ENCODE peak calls at places on chromosome X, in seven cellular contexts. One of them, this sample, is unnamed. For H3K4me1, the result is how much of the 10 kb centered on the place peaks cover.

GRCh38 chrX:154599531-154599930 is 14.6 kb downstream of the CTAG1A start:
- DNase-seq in SJSA1: no peak
- DNase-seq in pancreas: no peak
- DNase-seq in Karpas-422: peak
- DNase-seq in mesendoderm: no peak
- DNase-seq in GM23248: no peak
- DNase-seq in IMR-90: no peak
- DNase-seq in this sample: no peak

GRCh38 chrX:139203681-139204575 is 326.6 kb upstream of the F9 start:
- DNase-seq in SJSA1: peak
- DNase-seq in pancreas: no peak
- DNase-seq in Karpas-422: no peak
- DNase-seq in mesendoderm: peak
- DNase-seq in GM23248: peak
- DNase-seq in IMR-90: no peak
- DNase-seq in this sample: no peak

GRCh38 chrX:133444952-133445831 is 29.9 kb upstream of the GPC4 start:
- DNase-seq in SJSA1: no peak
- DNase-seq in pancreas: peak
- DNase-seq in Karpas-422: no peak
- DNase-seq in mesendoderm: peak
- DNase-seq in GM23248: peak
- DNase-seq in IMR-90: no peak
- DNase-seq in this sample: no peak

GRCh38 chrX:130878350-130879341 is 24.4 kb downstream of the ENOX2 start:
- DNase-seq in SJSA1: peak
- DNase-seq in pancreas: peak
- DNase-seq in Karpas-422: no peak
- DNase-seq in mesendoderm: no peak
- DNase-seq in GM23248: peak
- DNase-seq in IMR-90: peak
- DNase-seq in this sample: no peak

GRCh38 chrX:15158736-15159406 is 111.0 kb downstream of the ASB9 start:
- DNase-seq in SJSA1: no peak
- DNase-seq in pancreas: no peak
- DNase-seq in Karpas-422: no peak
- DNase-seq in mesendoderm: no peak
- DNase-seq in GM23248: peak
- DNase-seq in IMR-90: no peak
- DNase-seq in this sample: no peak

GRCh38 chrX:148588649-148589310 is 88.4 kb downstream of the AFF2 start:
- DNase-seq in SJSA1: no peak
- DNase-seq in pancreas: no peak
- DNase-seq in Karpas-422: peak
- DNase-seq in mesendoderm: peak
- DNase-seq in GM23248: peak
- DNase-seq in IMR-90: no peak
- DNase-seq in this sample: no peak

GRCh38 chrX:1582686-1583437 is 8.5 kb upstream of the AKAP17A start:
- DNase-seq in SJSA1: peak
- DNase-seq in pancreas: no peak
- DNase-seq in Karpas-422: peak
- DNase-seq in mesendoderm: no peak
- DNase-seq in GM23248: peak
- DNase-seq in IMR-90: no peak
- DNase-seq in this sample: no peak

GRCh38 chrX:131235768-131236167 is 53.3 kb downstream of the IGSF1 start:
- DNase-seq in SJSA1: no peak
- DNase-seq in pancreas: no peak
- DNase-seq in Karpas-422: no peak
- DNase-seq in mesendoderm: no peak
- DNase-seq in GM23248: no peak
- DNase-seq in IMR-90: no peak
- DNase-seq in this sample: no peak

GRCh38 chrX:132488092-132488749 is 617 bp downstream of the MBNL3 start:
- DNase-seq in SJSA1: no peak
- DNase-seq in pancreas: peak
- DNase-seq in Karpas-422: peak
- DNase-seq in mesendoderm: peak
- DNase-seq in GM23248: peak
- DNase-seq in IMR-90: peak
- DNase-seq in this sample: no peak

GRCh38 chrX:102651242-102651967 is at the start of gene GPRASP1:
- DNase-seq in SJSA1: no peak
- DNase-seq in pancreas: peak
- DNase-seq in Karpas-422: no peak
- DNase-seq in mesendoderm: peak
- DNase-seq in GM23248: peak
- DNase-seq in IMR-90: peak
- DNase-seq in this sample: peak

GRCh38 chrX:147537172-147537571 is 374.5 kb upstream of the FMR1 start:
- DNase-seq in SJSA1: no peak
- DNase-seq in pancreas: peak
- DNase-seq in Karpas-422: no peak
- DNase-seq in mesendoderm: no peak
- DNase-seq in GM23248: peak
- DNase-seq in IMR-90: no peak
- DNase-seq in this sample: no peak

GRCh38 chrX:14915596-14915995 is 42.4 kb downstream of the MOSPD2 start:
- DNase-seq in SJSA1: no peak
- DNase-seq in pancreas: no peak
- DNase-seq in Karpas-422: no peak
- DNase-seq in mesendoderm: no peak
- DNase-seq in GM23248: no peak
- DNase-seq in IMR-90: peak
- DNase-seq in this sample: no peak

GRCh38 chrX:149567621-149568417 is 18.1 kb upstream of the HSFX3 start:
- DNase-seq in SJSA1: no peak
- DNase-seq in pancreas: no peak
- DNase-seq in Karpas-422: peak
- DNase-seq in mesendoderm: no peak
- DNase-seq in GM23248: no peak
- DNase-seq in IMR-90: no peak
- DNase-seq in this sample: no peak

GRCh38 chrX:103063918-103064434 is at the start of gene BEX1:
- DNase-seq in SJSA1: no peak
- DNase-seq in pancreas: peak
- DNase-seq in Karpas-422: no peak
- DNase-seq in mesendoderm: peak
- DNase-seq in GM23248: peak
- DNase-seq in IMR-90: no peak
- DNase-seq in this sample: peak

GRCh38 chrX:140971385-140971784 is 31.0 kb upstream of the SPANXB1 start:
- DNase-seq in SJSA1: no peak
- DNase-seq in pancreas: no peak
- DNase-seq in Karpas-422: no peak
- DNase-seq in mesendoderm: no peak
- DNase-seq in GM23248: no peak
- DNase-seq in IMR-90: no peak
- DNase-seq in this sample: no peak

GRCh38 chrX:619812-620493 is 10.6 kb upstream of the SHOX start:
- DNase-seq in SJSA1: peak
- DNase-seq in pancreas: no peak
- DNase-seq in Karpas-422: no peak
- DNase-seq in mesendoderm: no peak
- DNase-seq in GM23248: no peak
- DNase-seq in IMR-90: no peak
- DNase-seq in this sample: no peak

GRCh38 chrX:110786486-110786885 is 9.1 kb downstream of the CHRDL1 start:
- DNase-seq in SJSA1: no peak
- DNase-seq in pancreas: no peak
- DNase-seq in Karpas-422: no peak
- DNase-seq in mesendoderm: no peak
- DNase-seq in GM23248: no peak
- DNase-seq in IMR-90: peak
- DNase-seq in this sample: no peak

GRCh38 chrX:24294619-24295018 is 19.2 kb downstream of the SUPT20HL2 start:
- DNase-seq in SJSA1: no peak
- DNase-seq in pancreas: no peak
- DNase-seq in Karpas-422: peak
- DNase-seq in mesendoderm: peak
- DNase-seq in GM23248: peak
- DNase-seq in IMR-90: no peak
- DNase-seq in this sample: no peak

GRCh38 chrX:69961365-69962072 is 88.2 kb downstream of the AWAT2 start:
- DNase-seq in SJSA1: no peak
- DNase-seq in pancreas: no peak
- DNase-seq in Karpas-422: no peak
- DNase-seq in mesendoderm: no peak
- DNase-seq in GM23248: no peak
- DNase-seq in IMR-90: peak
- DNase-seq in this sample: no peak

GRCh38 chrX:107752714-107753113 is 22.9 kb downstream of the TSC22D3 start:
- DNase-seq in SJSA1: no peak
- DNase-seq in pancreas: no peak
- DNase-seq in Karpas-422: no peak
- DNase-seq in mesendoderm: no peak
- DNase-seq in GM23248: no peak
- DNase-seq in IMR-90: no peak
- DNase-seq in this sample: no peak

GRCh38 chrX:107750263-107750662 is 25.3 kb downstream of the TSC22D3 start:
- DNase-seq in SJSA1: no peak
- DNase-seq in pancreas: no peak
- DNase-seq in Karpas-422: no peak
- DNase-seq in mesendoderm: no peak
- DNase-seq in GM23248: no peak
- DNase-seq in IMR-90: no peak
- DNase-seq in this sample: no peak

GRCh38 chrX:107753186-107753585 is 22.4 kb downstream of the TSC22D3 start:
- DNase-seq in SJSA1: no peak
- DNase-seq in pancreas: no peak
- DNase-seq in Karpas-422: no peak
- DNase-seq in mesendoderm: no peak
- DNase-seq in GM23248: no peak
- DNase-seq in IMR-90: no peak
- DNase-seq in this sample: no peak

GRCh38 chrX:107751127-107751526 is 24.5 kb downstream of the TSC22D3 start:
- DNase-seq in SJSA1: no peak
- DNase-seq in pancreas: no peak
- DNase-seq in Karpas-422: no peak
- DNase-seq in mesendoderm: no peak
- DNase-seq in GM23248: no peak
- DNase-seq in IMR-90: no peak
- DNase-seq in this sample: no peak

GRCh38 chrX:107752037-107752436 is 23.6 kb downstream of the TSC22D3 start:
- DNase-seq in SJSA1: no peak
- DNase-seq in pancreas: no peak
- DNase-seq in Karpas-422: no peak
- DNase-seq in mesendoderm: no peak
- DNase-seq in GM23248: no peak
- DNase-seq in IMR-90: no peak
- DNase-seq in this sample: no peak
- H3K4me1 ChIP-seq in SJSA1: under half
- H3K4me1 ChIP-seq in pancreas: under half
- H3K4me1 ChIP-seq in Karpas-422: under half
- H3K4me1 ChIP-seq in mesendoderm: under half
- H3K4me1 ChIP-seq in GM23248: under half
- H3K4me1 ChIP-seq in IMR-90: under half
- H3K4me1 ChIP-seq in this sample: under half

DNA sequence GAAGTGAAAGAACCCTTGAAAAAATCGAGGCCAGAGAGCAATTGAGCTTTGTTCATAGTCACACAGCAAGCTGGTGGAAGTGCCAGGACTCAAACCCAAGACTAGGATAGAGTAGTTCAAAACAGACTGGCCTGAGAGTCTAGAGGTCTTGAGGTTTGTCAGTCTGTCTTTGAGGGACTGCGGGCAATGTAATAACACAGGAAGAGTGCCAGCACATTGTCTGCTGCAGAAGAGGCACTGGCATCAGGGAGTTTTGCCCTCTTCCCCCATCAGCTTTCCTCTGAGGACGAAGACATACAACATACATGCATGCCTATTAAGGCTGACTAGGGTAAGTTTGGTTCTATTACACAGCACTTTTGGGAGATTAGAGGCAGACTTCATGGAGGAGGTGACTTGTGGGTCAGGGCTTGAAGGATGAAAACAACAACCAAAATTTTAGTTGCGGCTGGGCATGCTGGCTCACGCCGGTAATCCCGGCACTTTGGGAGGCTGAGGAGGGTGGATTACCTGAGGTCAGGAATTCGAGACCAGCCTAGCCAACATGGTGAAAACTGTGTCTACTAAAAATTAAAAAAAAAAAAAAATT is 64.1 kb upstream of the LAS1L start:
- DNase-seq in SJSA1: no peak
- DNase-seq in pancreas: no peak
- DNase-seq in Karpas-422: no peak
- DNase-seq in mesendoderm: no peak
- DNase-seq in GM23248: no peak
- DNase-seq in IMR-90: no peak
- DNase-seq in this sample: no peak
- H3K4me1 ChIP-seq in SJSA1: under half
- H3K4me1 ChIP-seq in pancreas: under half
- H3K4me1 ChIP-seq in Karpas-422: under half
- H3K4me1 ChIP-seq in mesendoderm: under half
- H3K4me1 ChIP-seq in GM23248: under half
- H3K4me1 ChIP-seq in IMR-90: under half
- H3K4me1 ChIP-seq in this sample: under half

GRCh38 chrX:13048265-13048664 is 3.8 kb upstream of the FAM9C start:
- DNase-seq in SJSA1: no peak
- DNase-seq in pancreas: no peak
- DNase-seq in Karpas-422: no peak
- DNase-seq in mesendoderm: no peak
- DNase-seq in GM23248: peak
- DNase-seq in IMR-90: peak
- DNase-seq in this sample: no peak
- H3K4me1 ChIP-seq in SJSA1: under half
- H3K4me1 ChIP-seq in pancreas: under half
- H3K4me1 ChIP-seq in Karpas-422: under half
- H3K4me1 ChIP-seq in mesendoderm: under half
- H3K4me1 ChIP-seq in GM23248: under half
- H3K4me1 ChIP-seq in IMR-90: under half
- H3K4me1 ChIP-seq in this sample: under half

DNA sequence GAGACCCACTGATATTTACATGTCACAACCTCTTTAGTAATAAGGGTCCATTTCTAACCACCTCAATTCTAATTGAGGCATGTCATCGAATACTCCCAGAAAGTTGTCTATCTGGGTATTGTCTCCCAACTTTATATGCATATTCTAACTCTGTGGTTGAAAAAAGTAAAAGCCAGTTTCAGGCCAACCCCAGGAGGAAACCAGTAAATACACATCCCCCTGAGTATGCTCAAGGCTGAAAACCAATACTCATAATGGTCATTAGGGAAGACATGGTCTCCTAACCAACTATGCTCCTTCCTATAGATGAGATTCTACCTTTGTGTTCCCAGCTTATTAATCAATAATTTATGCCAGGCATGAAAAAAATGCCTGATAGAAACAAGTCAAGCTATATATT is 96.6 kb downstream of the SH3KBP1 start:
- DNase-seq in SJSA1: no peak
- DNase-seq in pancreas: no peak
- DNase-seq in Karpas-422: no peak
- DNase-seq in mesendoderm: no peak
- DNase-seq in GM23248: no peak
- DNase-seq in IMR-90: no peak
- DNase-seq in this sample: no peak
- H3K4me1 ChIP-seq in SJSA1: under half
- H3K4me1 ChIP-seq in pancreas: under half
- H3K4me1 ChIP-seq in Karpas-422: half or more
- H3K4me1 ChIP-seq in mesendoderm: under half
- H3K4me1 ChIP-seq in GM23248: under half
- H3K4me1 ChIP-seq in IMR-90: under half
- H3K4me1 ChIP-seq in this sample: under half

This sample was measured in NT2/D1.